ENCODE peak calls at places on chromosome X, in eight cellular contexts. One of them, this sample, is unnamed.
A peak's percentile ranks its signal among the peaks of the same experiment; 100 is the strongest.

GRCh38 chrX:17459596-17459995 is 84.6 kb downstream of the NHS start:
- DNase-seq in stomach: no peak
- DNase-seq in activated CD4-positive, alpha-beta T cell treated with anti-CD3 and anti-CD28 coated beads, Interleukin-2, amount 10 ng/mL, durations not matched to agents 7 days and 5 days: no peak
- DNase-seq in body of pancreas: no peak
- DNase-seq in GM23248: peak; percentile 78
- DNase-seq in T-helper 1 cell: no peak
- DNase-seq in activated naive CD4-positive, alpha-beta T cell treated with anti-CD3 and anti-CD28 coated beads, Interleukin-2, amount 50 U/mL, for 72 hours: no peak
- DNase-seq in HFFc6: no peak
- DNase-seq in this sample: no peak

GRCh38 chrX:155767101-155767878 is 113.9 kb upstream of the VAMP7 start:
- DNase-seq in stomach: peak; percentile 47
- DNase-seq in activated CD4-positive, alpha-beta T cell treated with anti-CD3 and anti-CD28 coated beads, Interleukin-2, amount 10 ng/mL, durations not matched to agents 7 days and 5 days: peak; percentile 55
- DNase-seq in body of pancreas: peak; percentile 49
- DNase-seq in GM23248: peak; percentile 68
- DNase-seq in T-helper 1 cell: peak; percentile 3
- DNase-seq in activated naive CD4-positive, alpha-beta T cell treated with anti-CD3 and anti-CD28 coated beads, Interleukin-2, amount 50 U/mL, for 72 hours: no peak
- DNase-seq in HFFc6: peak; percentile 18
- DNase-seq in this sample: peak; percentile 13

GRCh38 chrX:111282141-111282540 is 11.9 kb upstream of the CAPN6 start:
- DNase-seq in stomach: no peak
- DNase-seq in activated CD4-positive, alpha-beta T cell treated with anti-CD3 and anti-CD28 coated beads, Interleukin-2, amount 10 ng/mL, durations not matched to agents 7 days and 5 days: no peak
- DNase-seq in body of pancreas: no peak
- DNase-seq in GM23248: no peak
- DNase-seq in T-helper 1 cell: no peak
- DNase-seq in activated naive CD4-positive, alpha-beta T cell treated with anti-CD3 and anti-CD28 coated beads, Interleukin-2, amount 50 U/mL, for 72 hours: no peak
- DNase-seq in HFFc6: no peak
- DNase-seq in this sample: no peak

GRCh38 chrX:31038585-31039326 is 33.1 kb downstream of the FTHL17 start:
- DNase-seq in stomach: peak; percentile 33
- DNase-seq in activated CD4-positive, alpha-beta T cell treated with anti-CD3 and anti-CD28 coated beads, Interleukin-2, amount 10 ng/mL, durations not matched to agents 7 days and 5 days: peak; percentile 26
- DNase-seq in body of pancreas: peak; percentile 42
- DNase-seq in GM23248: peak; percentile 45
- DNase-seq in T-helper 1 cell: no peak
- DNase-seq in activated naive CD4-positive, alpha-beta T cell treated with anti-CD3 and anti-CD28 coated beads, Interleukin-2, amount 50 U/mL, for 72 hours: no peak
- DNase-seq in HFFc6: peak; percentile 6
- DNase-seq in this sample: no peak

GRCh38 chrX:125628435-125628834 is 308.8 kb downstream of the TEX13C start:
- DNase-seq in stomach: no peak
- DNase-seq in activated CD4-positive, alpha-beta T cell treated with anti-CD3 and anti-CD28 coated beads, Interleukin-2, amount 10 ng/mL, durations not matched to agents 7 days and 5 days: no peak
- DNase-seq in body of pancreas: no peak
- DNase-seq in GM23248: no peak
- DNase-seq in T-helper 1 cell: no peak
- DNase-seq in activated naive CD4-positive, alpha-beta T cell treated with anti-CD3 and anti-CD28 coated beads, Interleukin-2, amount 50 U/mL, for 72 hours: no peak
- DNase-seq in HFFc6: no peak
- DNase-seq in this sample: no peak

GRCh38 chrX:118534716-118535493 is 39.3 kb downstream of the DOCK11 start:
- DNase-seq in stomach: no peak
- DNase-seq in activated CD4-positive, alpha-beta T cell treated with anti-CD3 and anti-CD28 coated beads, Interleukin-2, amount 10 ng/mL, durations not matched to agents 7 days and 5 days: no peak
- DNase-seq in body of pancreas: no peak
- DNase-seq in GM23248: peak; percentile 20
- DNase-seq in T-helper 1 cell: no peak
- DNase-seq in activated naive CD4-positive, alpha-beta T cell treated with anti-CD3 and anti-CD28 coated beads, Interleukin-2, amount 50 U/mL, for 72 hours: no peak
- DNase-seq in HFFc6: no peak
- DNase-seq in this sample: no peak

GRCh38 chrX:52870041-52870440 is 2.2 kb upstream of the XAGE3 start:
- DNase-seq in stomach: no peak
- DNase-seq in activated CD4-positive, alpha-beta T cell treated with anti-CD3 and anti-CD28 coated beads, Interleukin-2, amount 10 ng/mL, durations not matched to agents 7 days and 5 days: no peak
- DNase-seq in body of pancreas: no peak
- DNase-seq in GM23248: peak; percentile 3
- DNase-seq in T-helper 1 cell: no peak
- DNase-seq in activated naive CD4-positive, alpha-beta T cell treated with anti-CD3 and anti-CD28 coated beads, Interleukin-2, amount 50 U/mL, for 72 hours: no peak
- DNase-seq in HFFc6: no peak
- DNase-seq in this sample: no peak

GRCh38 chrX:41397768-41398167 is 49.4 kb upstream of the NYX start:
- DNase-seq in stomach: no peak
- DNase-seq in activated CD4-positive, alpha-beta T cell treated with anti-CD3 and anti-CD28 coated beads, Interleukin-2, amount 10 ng/mL, durations not matched to agents 7 days and 5 days: no peak
- DNase-seq in body of pancreas: no peak
- DNase-seq in GM23248: no peak
- DNase-seq in T-helper 1 cell: no peak
- DNase-seq in activated naive CD4-positive, alpha-beta T cell treated with anti-CD3 and anti-CD28 coated beads, Interleukin-2, amount 50 U/mL, for 72 hours: no peak
- DNase-seq in HFFc6: no peak
- DNase-seq in this sample: no peak

GRCh38 chrX:20053537-20053936 is 62.7 kb upstream of the BCLAF3 start:
- DNase-seq in stomach: no peak
- DNase-seq in activated CD4-positive, alpha-beta T cell treated with anti-CD3 and anti-CD28 coated beads, Interleukin-2, amount 10 ng/mL, durations not matched to agents 7 days and 5 days: no peak
- DNase-seq in body of pancreas: no peak
- DNase-seq in GM23248: no peak
- DNase-seq in T-helper 1 cell: no peak
- DNase-seq in activated naive CD4-positive, alpha-beta T cell treated with anti-CD3 and anti-CD28 coated beads, Interleukin-2, amount 50 U/mL, for 72 hours: no peak
- DNase-seq in HFFc6: no peak
- DNase-seq in this sample: no peak

GRCh38 chrX:93673869-93674271 is at the start of gene FAM133A:
- DNase-seq in stomach: no peak
- DNase-seq in activated CD4-positive, alpha-beta T cell treated with anti-CD3 and anti-CD28 coated beads, Interleukin-2, amount 10 ng/mL, durations not matched to agents 7 days and 5 days: no peak
- DNase-seq in body of pancreas: no peak
- DNase-seq in GM23248: peak; percentile 76
- DNase-seq in T-helper 1 cell: no peak
- DNase-seq in activated naive CD4-positive, alpha-beta T cell treated with anti-CD3 and anti-CD28 coated beads, Interleukin-2, amount 50 U/mL, for 72 hours: no peak
- DNase-seq in HFFc6: peak; percentile 36
- DNase-seq in this sample: peak; percentile 13

GRCh38 chrX:17527932-17528331 is 152.9 kb downstream of the NHS start:
- DNase-seq in stomach: no peak
- DNase-seq in activated CD4-positive, alpha-beta T cell treated with anti-CD3 and anti-CD28 coated beads, Interleukin-2, amount 10 ng/mL, durations not matched to agents 7 days and 5 days: no peak
- DNase-seq in body of pancreas: peak; percentile 10
- DNase-seq in GM23248: no peak
- DNase-seq in T-helper 1 cell: no peak
- DNase-seq in activated naive CD4-positive, alpha-beta T cell treated with anti-CD3 and anti-CD28 coated beads, Interleukin-2, amount 50 U/mL, for 72 hours: no peak
- DNase-seq in HFFc6: no peak
- DNase-seq in this sample: no peak

GRCh38 chrX:129983575-129984131 is 1.2 kb downstream of the BCORL1 start:
- DNase-seq in stomach: no peak
- DNase-seq in activated CD4-positive, alpha-beta T cell treated with anti-CD3 and anti-CD28 coated beads, Interleukin-2, amount 10 ng/mL, durations not matched to agents 7 days and 5 days: no peak
- DNase-seq in body of pancreas: no peak
- DNase-seq in GM23248: peak; percentile 33
- DNase-seq in T-helper 1 cell: no peak
- DNase-seq in activated naive CD4-positive, alpha-beta T cell treated with anti-CD3 and anti-CD28 coated beads, Interleukin-2, amount 50 U/mL, for 72 hours: no peak
- DNase-seq in HFFc6: no peak
- DNase-seq in this sample: no peak

GRCh38 chrX:119015407-119016242 is 41.2 kb downstream of the LONRF3 start:
- DNase-seq in stomach: peak; percentile 43
- DNase-seq in activated CD4-positive, alpha-beta T cell treated with anti-CD3 and anti-CD28 coated beads, Interleukin-2, amount 10 ng/mL, durations not matched to agents 7 days and 5 days: no peak
- DNase-seq in body of pancreas: peak; percentile 53
- DNase-seq in GM23248: peak; percentile 87
- DNase-seq in T-helper 1 cell: no peak
- DNase-seq in activated naive CD4-positive, alpha-beta T cell treated with anti-CD3 and anti-CD28 coated beads, Interleukin-2, amount 50 U/mL, for 72 hours: peak; percentile 68
- DNase-seq in HFFc6: peak; percentile 94
- DNase-seq in this sample: no peak

GRCh38 chrX:134520860-134521390 is 61.0 kb downstream of the HPRT1 start:
- DNase-seq in stomach: no peak
- DNase-seq in activated CD4-positive, alpha-beta T cell treated with anti-CD3 and anti-CD28 coated beads, Interleukin-2, amount 10 ng/mL, durations not matched to agents 7 days and 5 days: peak; percentile 15
- DNase-seq in body of pancreas: peak; percentile 32
- DNase-seq in GM23248: peak; percentile 65
- DNase-seq in T-helper 1 cell: no peak
- DNase-seq in activated naive CD4-positive, alpha-beta T cell treated with anti-CD3 and anti-CD28 coated beads, Interleukin-2, amount 50 U/mL, for 72 hours: no peak
- DNase-seq in HFFc6: peak; percentile 41
- DNase-seq in this sample: no peak

GRCh38 chrX:11509786-11510185 is 155.9 kb downstream of the ARHGAP6 start:
- DNase-seq in stomach: no peak
- DNase-seq in activated CD4-positive, alpha-beta T cell treated with anti-CD3 and anti-CD28 coated beads, Interleukin-2, amount 10 ng/mL, durations not matched to agents 7 days and 5 days: no peak
- DNase-seq in body of pancreas: no peak
- DNase-seq in GM23248: no peak
- DNase-seq in T-helper 1 cell: no peak
- DNase-seq in activated naive CD4-positive, alpha-beta T cell treated with anti-CD3 and anti-CD28 coated beads, Interleukin-2, amount 50 U/mL, for 72 hours: no peak
- DNase-seq in HFFc6: no peak
- DNase-seq in this sample: no peak

This sample was measured in T-helper 2 cell.